ENCODE peak calls at places on chromosomes 12 and 14, in ten cellular contexts. N is GM10248, M is endothelial cell of umbilical vein, H is RWPE1, G is brain microvascular endothelial cell, F is right lobe of liver, Y is AG04450, K is heart left ventricle, L is activated B cell treated with CpG ODN at 0.5 μM for 24 hours, A is cardiac fibroblast. T is an unnamed sample.

GRCh38 chr12:16573652-16574077 is 32.3 kb downstream of the LMO3 start:
- DNase-seq in K (no peak), F (no peak), A (peak; percentile 95), N (no peak), M (no peak), H (peak; percentile 6), L (no peak), G (no peak), Y (no peak), T (peak; percentile 42)

GRCh38 chr12:72296389-72296788 is 24.2 kb downstream of the TRHDE start:
- DNase-seq in L (no peak), F (no peak), H (peak; percentile 26), Y (peak; percentile 67), A (no peak), K (no peak), M (no peak), G (peak; percentile 53), N (no peak), T (no peak)

GRCh38 chr12:64385468-64385867 is 5.1 kb downstream of the C12orf56 start:
- DNase-seq in N (no peak), G (peak; percentile 13), K (no peak), F (no peak), A (no peak), M (no peak), Y (no peak), L (no peak), H (peak; percentile 36), T (no peak)

GRCh38 chr12:130686511-130686981 is 29.6 kb downstream of the RIMBP2 start:
- DNase-seq in L (no peak), F (no peak), A (no peak), H (no peak), K (no peak), N (no peak), M (no peak), Y (no peak), G (no peak), T (no peak)

GRCh38 chr14:61229475-61229888 is 51.7 kb downstream of the TMEM30B start:
- DNase-seq in K (no peak), M (no peak), L (no peak), N (no peak), A (no peak), Y (no peak), H (no peak), G (no peak), F (no peak), T (no peak)

GRCh38 chr14:97978336-97978735 is 1181.2 kb downstream of the VRK1 start:
- DNase-seq in F (peak; percentile 53), L (no peak), N (peak; percentile 7), A (peak; percentile 2), G (peak; percentile 27), Y (no peak), K (peak; percentile 64), M (no peak), H (peak; percentile 81), T (no peak)

GRCh38 chr14:53295985-53296582 is 143.0 kb upstream of the DDHD1 start:
- DNase-seq in A (peak; percentile 60), F (no peak), K (no peak), H (peak; percentile 25), L (no peak), G (peak; percentile 22), N (peak; percentile 26), M (peak; percentile 48), Y (no peak), T (no peak)

GRCh38 chr14:104680056-104680805 is 9.2 kb upstream of the INF2 start:
- DNase-seq in F (peak; percentile 68), A (peak; percentile 79), N (no peak), K (peak; percentile 18), G (peak; percentile 80), L (no peak), Y (no peak), M (peak; percentile 67), H (peak; percentile 85), T (peak; percentile 70)

GRCh38 chr14:20652996-20653975 is 11.8 kb upstream of the OR6S1 start:
- DNase-seq in H (peak; percentile 46), K (no peak), G (peak; percentile 88), F (no peak), Y (no peak), N (peak; percentile 49), L (no peak), A (peak; percentile 61), M (peak; percentile 32), T (no peak)

GRCh38 chr12:60494249-60494648 is 898.4 kb downstream of the SLC16A7 start:
- DNase-seq in A (peak; percentile 64), K (no peak), L (no peak), N (no peak), G (peak; percentile 26), F (no peak), H (peak; percentile 35), Y (peak; percentile 27), M (peak; percentile 66), T (no peak)

GRCh38 chr12:6182279-6182898 is 17.8 kb upstream of the CD9 start:
- DNase-seq in K (peak; percentile 75), G (peak; percentile 40), N (no peak), L (no peak), A (peak; percentile 94), F (peak; percentile 57), H (peak; percentile 52), Y (no peak), M (peak; percentile 89), T (peak; percentile 32)

GRCh38 chr12:44510510-44510909 is 365.6 kb downstream of the NELL2 start:
- DNase-seq in F (no peak), G (no peak), N (no peak), K (no peak), A (no peak), H (no peak), M (no peak), L (no peak), Y (no peak), T (no peak)
- TF ChIP-seq CTCF in F (no peak), G (no peak), N (no peak), K (no peak), A (no peak), H (no peak), M (no peak), L (no peak), Y (no peak), T (no peak)

GRCh38 chr12:26863515-26863914 is 30.5 kb upstream of the ITPR2 start:
- DNase-seq in L (no peak), A (no peak), G (no peak), F (no peak), K (no peak), H (no peak), Y (no peak), M (peak; percentile 40), N (no peak), T (no peak)
- TF ChIP-seq CTCF in L (no peak), A (peak; percentile 30), G (peak; percentile 64), F (peak; percentile 22), K (peak; percentile 8), H (no peak), Y (peak; percentile 45), M (peak; percentile 21), N (no peak), T (no peak)

DNA sequence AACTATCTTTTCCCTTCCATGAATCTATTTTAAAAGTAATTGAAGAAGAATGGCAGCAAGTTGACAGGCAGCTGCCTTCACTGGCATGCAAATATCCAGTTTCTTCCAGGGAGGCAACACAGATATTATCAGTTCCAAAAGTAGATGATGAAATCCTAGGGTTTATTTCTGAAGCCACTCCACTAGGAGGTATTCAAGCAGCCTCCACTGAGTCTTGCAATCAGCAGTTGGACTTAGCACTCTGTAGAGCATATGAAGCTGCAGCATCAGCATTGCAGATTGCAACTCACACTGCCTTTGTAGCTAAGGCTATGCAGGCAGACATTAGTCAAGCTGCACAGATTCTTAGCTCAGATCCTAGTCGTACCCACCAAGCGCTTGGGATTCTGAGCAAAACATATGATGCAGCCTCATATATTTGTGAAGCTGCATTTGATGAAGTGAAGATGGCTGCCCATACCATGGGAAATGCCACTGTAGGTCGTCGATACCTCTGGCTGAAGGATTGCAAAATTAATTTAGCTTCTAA is 18.4 kb downstream of the TMPO start:
- DNase-seq in G (no peak), Y (no peak), M (no peak), A (peak; percentile 54), H (no peak), L (no peak), K (no peak), N (no peak), F (no peak), T (no peak)
- TF ChIP-seq CTCF in G (no peak), Y (no peak), M (no peak), A (no peak), H (no peak), L (no peak), K (no peak), N (no peak), F (no peak), T (no peak)

DNA sequence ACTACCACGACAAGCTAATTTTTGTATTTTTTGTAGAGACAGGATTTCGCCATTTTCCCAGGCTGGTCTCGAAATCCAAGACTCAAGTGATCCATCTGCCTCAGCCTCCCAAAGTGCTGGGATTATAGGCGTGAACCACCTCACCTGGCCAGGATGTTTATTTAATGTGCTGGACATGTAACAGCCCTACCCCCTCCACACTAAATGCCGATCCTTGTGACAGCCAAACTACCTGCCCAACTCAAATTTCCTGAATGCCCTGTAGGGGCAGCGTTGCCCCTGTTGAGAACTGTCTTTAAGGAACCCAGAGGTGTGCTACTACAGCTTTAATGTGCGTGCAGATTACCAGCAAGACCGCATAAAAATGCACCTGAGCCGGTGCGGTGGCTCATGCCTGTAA is 48.1 kb downstream of the KCNK13 start:
- DNase-seq in L (no peak), F (no peak), H (peak; percentile 21), M (no peak), A (no peak), N (no peak), Y (no peak), G (no peak), K (no peak), T (no peak)
- TF ChIP-seq CTCF in L (no peak), F (no peak), H (no peak), M (no peak), A (peak; percentile 24), N (peak; percentile 11), Y (peak; percentile 19), G (peak; percentile 58), K (peak; percentile 16), T (peak; percentile 34)

DNA sequence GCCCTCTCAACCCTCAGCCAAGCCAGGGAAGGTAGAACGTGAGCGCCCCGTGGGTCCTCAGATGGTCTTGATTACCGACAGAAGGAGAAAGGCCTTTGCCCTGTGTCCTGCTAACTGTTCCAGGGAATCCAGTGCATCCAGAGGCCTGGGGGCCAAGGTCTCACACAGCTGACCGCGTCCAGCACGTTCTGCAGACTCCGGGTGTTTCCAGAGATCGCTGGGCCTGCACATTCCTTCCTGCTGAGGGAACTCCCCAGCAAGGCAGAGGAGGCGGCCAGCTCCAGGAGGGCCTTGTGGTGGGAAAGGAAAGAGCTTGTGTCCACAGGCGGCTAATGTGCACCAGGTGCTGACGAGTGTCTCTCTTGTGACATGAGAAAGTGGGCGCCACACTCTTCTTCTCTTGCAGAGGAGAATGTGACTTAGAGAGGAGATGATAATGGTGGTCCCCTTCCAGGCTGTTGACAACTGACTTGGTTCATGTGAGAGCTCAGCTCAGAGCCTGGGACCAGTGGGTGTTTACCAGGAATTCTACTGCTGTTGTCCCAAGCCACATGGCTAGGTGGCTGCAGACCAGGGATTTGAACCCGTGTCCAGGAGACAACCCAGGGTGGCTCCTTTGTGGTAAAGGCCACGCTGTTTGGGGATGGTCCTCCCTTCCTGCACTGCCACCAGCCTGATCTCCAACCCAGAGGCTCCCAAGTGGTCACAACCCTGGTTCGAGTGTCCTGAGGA is 46.8 kb upstream of the DLK1 start:
- DNase-seq in G (peak; percentile 83), N (no peak), L (no peak), F (peak; percentile 60), A (peak; percentile 75), H (no peak), Y (peak; percentile 27), M (no peak), K (peak; percentile 65), T (no peak)
- TF ChIP-seq CTCF in G (peak; percentile 47), N (no peak), L (no peak), F (no peak), A (no peak), H (no peak), Y (peak; percentile 23), M (no peak), K (no peak), T (no peak)